ENCODE peak calls at places on chromosomes 2 and 18, in eight cellular contexts. R is HS-27A; L is HT-29; F is T-cell; Z is PC-9; B is activated gamma-delta T cell; N is T-helper 2 cell; K is activated naive CD4-positive, alpha-beta T cell treated with anti-CD3 and anti-CD28 coated beads, Interleukin-2, amount 50 U/mL, for 16 hours. O is an unnamed sample.

GRCh38 chr2:174327958-174328308 is 6.8 kb upstream of the SP9 start:
- DNase-seq in R (no peak), L (no peak), F (no peak), Z (no peak), B (no peak), N (no peak), K (no peak), O (peak; percentile 43)

GRCh38 chr2:171595896-171596295 is 73.6 kb downstream of the CYBRD1 start:
- DNase-seq in R (peak; percentile 47), L (no peak), F (no peak), Z (no peak), B (no peak), N (no peak), K (no peak), O (no peak)

GRCh38 chr2:174662459-174662858 is 64.9 kb upstream of the WIPF1 start:
- DNase-seq in R (no peak), L (no peak), F (no peak), Z (no peak), B (no peak), N (no peak), K (no peak), O (no peak)

GRCh38 chr18:80213173-80213572 is 34.1 kb downstream of the PARD6G start:
- DNase-seq in R (no peak), L (no peak), F (no peak), Z (no peak), B (no peak), N (no peak), K (no peak), O (no peak)

GRCh38 chr2:109280804-109281203 is 151.8 kb downstream of the SH3RF3 start:
- DNase-seq in R (no peak), L (peak; percentile 17), F (no peak), Z (no peak), B (no peak), N (no peak), K (no peak), O (no peak)

GRCh38 chr18:59484796-59485328 is 125.8 kb upstream of the LMAN1 start:
- DNase-seq in R (no peak), L (no peak), F (no peak), Z (no peak), B (no peak), N (no peak), K (no peak), O (no peak)

GRCh38 chr2:229701062-229701461 is 13.3 kb downstream of the DNER start:
- DNase-seq in R (no peak), L (no peak), F (no peak), Z (no peak), B (no peak), N (no peak), K (no peak), O (no peak)

GRCh38 chr2:227198866-227199265 is 34.4 kb downstream of the COL4A3 start:
- DNase-seq in R (no peak), L (no peak), F (no peak), Z (no peak), B (no peak), N (no peak), K (no peak), O (no peak)

GRCh38 chr2:95049088-95049955 is 23.8 kb downstream of the MAL start:
- DNase-seq in R (no peak), L (no peak), F (no peak), Z (peak; percentile 28), B (no peak), N (no peak), K (no peak), O (no peak)

GRCh38 chr2:241636182-241636982 is 576 bp downstream of the THAP4 start:
- DNase-seq in R (no peak), L (peak; percentile 67), F (no peak), Z (peak; percentile 60), B (peak; percentile 30), N (no peak), K (peak; percentile 30), O (peak; percentile 87)

GRCh38 chr2:72004201-72004915 is 143.3 kb downstream of the CYP26B1 start:
- DNase-seq in R (no peak), L (no peak), F (no peak), Z (no peak), B (no peak), N (no peak), K (no peak), O (no peak)

GRCh38 chr2:239646184-239646583 is 245.4 kb upstream of the HDAC4 start:
- DNase-seq in R (no peak), L (no peak), F (no peak), Z (no peak), B (no peak), N (no peak), K (no peak), O (no peak)

GRCh38 chr2:234444888-234445287 is 52.0 kb downstream of the ARL4C start:
- DNase-seq in R (no peak), L (no peak), F (peak; percentile 43), Z (no peak), B (peak; percentile 29), N (no peak), K (peak; percentile 50), O (no peak)

GRCh38 chr2:47620717-47621437 is 162.1 kb upstream of the MSH6 start:
- DNase-seq in R (no peak), L (no peak), F (no peak), Z (no peak), B (no peak), N (no peak), K (no peak), O (no peak)

GRCh38 chr18:56458770-56459450 is 179.5 kb downstream of the TXNL1 start:
- DNase-seq in R (no peak), L (no peak), F (no peak), Z (no peak), B (no peak), N (no peak), K (no peak), O (no peak)

GRCh38 chr2:41717883-41718282 is 329.9 kb upstream of the PKDCC start:
- DNase-seq in R (no peak), L (no peak), F (no peak), Z (no peak), B (no peak), N (no peak), K (no peak), O (no peak)

GRCh38 chr2:73080321-73081131 is 9.0 kb upstream of the SFXN5 start:
- DNase-seq in R (no peak), L (no peak), F (no peak), Z (no peak), B (no peak), N (no peak), K (no peak), O (no peak)

GRCh38 chr18:76620326-76620813 is 125.3 kb upstream of the ZNF516 start:
- DNase-seq in R (no peak), L (peak; percentile 25), F (no peak), Z (peak; percentile 45), B (no peak), N (no peak), K (peak; percentile 40), O (peak; percentile 87)

GRCh38 chr18:48942554-48943261 is 8.1 kb downstream of the SMAD7 start:
- DNase-seq in R (peak; percentile 84), L (peak; percentile 91), F (no peak), Z (peak; percentile 75), B (no peak), N (no peak), K (no peak), O (no peak)

GRCh38 chr18:58937204-58937603 is 72.5 kb downstream of the ZNF532 start:
- DNase-seq in R (no peak), L (no peak), F (no peak), Z (no peak), B (no peak), N (no peak), K (no peak), O (no peak)

GRCh38 chr2:191259001-191259400 is 13.8 kb downstream of the MYO1B start:
- DNase-seq in R (no peak), L (no peak), F (no peak), Z (no peak), B (no peak), N (no peak), K (no peak), O (no peak)

GRCh38 chr2:20490300-20491181 is 43.7 kb downstream of the RHOB start:
- DNase-seq in R (no peak), L (no peak), F (no peak), Z (no peak), B (no peak), N (no peak), K (no peak), O (no peak)

GRCh38 chr18:8471373-8471772 is 137.9 kb upstream of the RAB12 start:
- DNase-seq in R (no peak), L (no peak), F (no peak), Z (no peak), B (no peak), N (no peak), K (no peak), O (no peak)

GRCh38 chr18:35962320-35962719 is 10.2 kb upstream of the RMP24 start:
- DNase-seq in R (no peak), L (no peak), F (no peak), Z (no peak), B (no peak), N (no peak), K (no peak), O (no peak)

GRCh38 chr2:128308284-128308731 is 10.4 kb downstream of the HS6ST1 start:
- DNase-seq in R (no peak), L (no peak), F (no peak), Z (no peak), B (no peak), N (no peak), K (peak; percentile 7), O (no peak)

GRCh38 chr2:154329510-154329909 is 369.0 kb upstream of the KCNJ3 start:
- DNase-seq in R (no peak), L (no peak), F (no peak), Z (no peak), B (no peak), N (no peak), K (no peak), O (no peak)

GRCh38 chr18:55588001-55588875 is at the start of gene TCF4:
- DNase-seq in R (no peak), L (no peak), F (no peak), Z (peak; percentile 0), B (peak; percentile 25), N (no peak), K (peak; percentile 17), O (peak; percentile 86)

GRCh38 chr2:60252581-60253170 is 300.8 kb downstream of the BCL11A start:
- DNase-seq in R (no peak), L (no peak), F (no peak), Z (no peak), B (no peak), N (no peak), K (no peak), O (no peak)

GRCh38 chr2:105515581-105516415 is 116.9 kb upstream of the FHL2 start:
- DNase-seq in R (no peak), L (no peak), F (no peak), Z (no peak), B (no peak), N (no peak), K (no peak), O (no peak)

GRCh38 chr2:177983183-177983788 is 89.3 kb downstream of the PDE11A start:
- DNase-seq in R (no peak), L (peak; percentile 51), F (no peak), Z (peak; percentile 56), B (no peak), N (no peak), K (no peak), O (peak; percentile 69)

GRCh38 chr2:17104454-17104853 is 413.8 kb downstream of the RAD51AP2 start:
- DNase-seq in R (no peak), L (no peak), F (no peak), Z (no peak), B (no peak), N (no peak), K (no peak), O (no peak)

GRCh38 chr2:177329035-177329434 is 63.5 kb upstream of the AGPS start:
- DNase-seq in R (no peak), L (no peak), F (no peak), Z (no peak), B (no peak), N (no peak), K (peak; percentile 14), O (no peak)

GRCh38 chr2:20439503-20439902 is 7.4 kb upstream of the RHOB start:
- DNase-seq in R (no peak), L (no peak), F (no peak), Z (no peak), B (no peak), N (no peak), K (no peak), O (no peak)

GRCh38 chr2:196331143-196331542 is 159.8 kb upstream of the STK17B start:
- DNase-seq in R (no peak), L (peak; percentile 57), F (no peak), Z (peak; percentile 37), B (no peak), N (no peak), K (no peak), O (no peak)